ENCODE peak calls at places on chromosomes 5 and 9, in seven cellular contexts. One of them, this sample, is unnamed.

GRCh38 chr9:35951736-35952135 is 6.2 kb downstream of the OR2S2 start:
- DNase-seq in COR-L47: no peak
- DNase-seq in fibroblast of the aortic adventitia: peak; percentile 80
- DNase-seq in choroid plexus epithelial cell: peak; percentile 58
- DNase-seq in activated CD4-positive, alpha-beta T cell treated with anti-CD3 and anti-CD28 coated beads, Interleukin-2, amount 10 ng/mL, durations not matched to agents 7 days and 5 days: no peak
- DNase-seq in C1 segment of cervical spinal cord: no peak
- DNase-seq in stimulated activated CD4-positive, alpha-beta T cell treated with anti-CD3 and anti-CD28 coated beads, Interleukin-12 subunit alpha, Interleukin-12 subunit beta, amount 100 ng/mL, for 24 hours: no peak
- DNase-seq in this sample: peak; percentile 66

GRCh38 chr5:96157841-96158291 is 196.2 kb upstream of the ELL2 start:
- DNase-seq in COR-L47: no peak
- DNase-seq in fibroblast of the aortic adventitia: no peak
- DNase-seq in choroid plexus epithelial cell: no peak
- DNase-seq in activated CD4-positive, alpha-beta T cell treated with anti-CD3 and anti-CD28 coated beads, Interleukin-2, amount 10 ng/mL, durations not matched to agents 7 days and 5 days: no peak
- DNase-seq in C1 segment of cervical spinal cord: no peak
- DNase-seq in stimulated activated CD4-positive, alpha-beta T cell treated with anti-CD3 and anti-CD28 coated beads, Interleukin-12 subunit alpha, Interleukin-12 subunit beta, amount 100 ng/mL, for 24 hours: no peak
- DNase-seq in this sample: no peak

GRCh38 chr9:104971521-104971920 is 43.6 kb upstream of the ABCA1 start:
- DNase-seq in COR-L47: no peak
- DNase-seq in fibroblast of the aortic adventitia: no peak
- DNase-seq in choroid plexus epithelial cell: no peak
- DNase-seq in activated CD4-positive, alpha-beta T cell treated with anti-CD3 and anti-CD28 coated beads, Interleukin-2, amount 10 ng/mL, durations not matched to agents 7 days and 5 days: no peak
- DNase-seq in C1 segment of cervical spinal cord: no peak
- DNase-seq in stimulated activated CD4-positive, alpha-beta T cell treated with anti-CD3 and anti-CD28 coated beads, Interleukin-12 subunit alpha, Interleukin-12 subunit beta, amount 100 ng/mL, for 24 hours: no peak
- DNase-seq in this sample: no peak

GRCh38 chr9:94945191-94946144 is 219.0 kb downstream of the AOPEP start:
- DNase-seq in COR-L47: no peak
- DNase-seq in fibroblast of the aortic adventitia: peak; percentile 84
- DNase-seq in choroid plexus epithelial cell: peak; percentile 87
- DNase-seq in activated CD4-positive, alpha-beta T cell treated with anti-CD3 and anti-CD28 coated beads, Interleukin-2, amount 10 ng/mL, durations not matched to agents 7 days and 5 days: no peak
- DNase-seq in C1 segment of cervical spinal cord: no peak
- DNase-seq in stimulated activated CD4-positive, alpha-beta T cell treated with anti-CD3 and anti-CD28 coated beads, Interleukin-12 subunit alpha, Interleukin-12 subunit beta, amount 100 ng/mL, for 24 hours: no peak
- DNase-seq in this sample: peak; percentile 87

GRCh38 chr5:127170918-127171600 is 97.8 kb upstream of the C5orf63 start:
- DNase-seq in COR-L47: no peak
- DNase-seq in fibroblast of the aortic adventitia: no peak
- DNase-seq in choroid plexus epithelial cell: no peak
- DNase-seq in activated CD4-positive, alpha-beta T cell treated with anti-CD3 and anti-CD28 coated beads, Interleukin-2, amount 10 ng/mL, durations not matched to agents 7 days and 5 days: no peak
- DNase-seq in C1 segment of cervical spinal cord: no peak
- DNase-seq in stimulated activated CD4-positive, alpha-beta T cell treated with anti-CD3 and anti-CD28 coated beads, Interleukin-12 subunit alpha, Interleukin-12 subunit beta, amount 100 ng/mL, for 24 hours: no peak
- DNase-seq in this sample: no peak

GRCh38 chr5:58019614-58020013 is 440.3 kb downstream of the PLK2 start:
- DNase-seq in COR-L47: no peak
- DNase-seq in fibroblast of the aortic adventitia: peak; percentile 39
- DNase-seq in choroid plexus epithelial cell: no peak
- DNase-seq in activated CD4-positive, alpha-beta T cell treated with anti-CD3 and anti-CD28 coated beads, Interleukin-2, amount 10 ng/mL, durations not matched to agents 7 days and 5 days: no peak
- DNase-seq in C1 segment of cervical spinal cord: no peak
- DNase-seq in stimulated activated CD4-positive, alpha-beta T cell treated with anti-CD3 and anti-CD28 coated beads, Interleukin-12 subunit alpha, Interleukin-12 subunit beta, amount 100 ng/mL, for 24 hours: no peak
- DNase-seq in this sample: peak; percentile 14

GRCh38 chr9:87109182-87109581 is 161.9 kb upstream of the GAS1 start:
- DNase-seq in COR-L47: no peak
- DNase-seq in fibroblast of the aortic adventitia: peak; percentile 25
- DNase-seq in choroid plexus epithelial cell: peak; percentile 45
- DNase-seq in activated CD4-positive, alpha-beta T cell treated with anti-CD3 and anti-CD28 coated beads, Interleukin-2, amount 10 ng/mL, durations not matched to agents 7 days and 5 days: no peak
- DNase-seq in C1 segment of cervical spinal cord: no peak
- DNase-seq in stimulated activated CD4-positive, alpha-beta T cell treated with anti-CD3 and anti-CD28 coated beads, Interleukin-12 subunit alpha, Interleukin-12 subunit beta, amount 100 ng/mL, for 24 hours: no peak
- DNase-seq in this sample: peak; percentile 40

GRCh38 chr9:130857864-130858730 is 23.0 kb downstream of the ABL1 start:
- DNase-seq in COR-L47: no peak
- DNase-seq in fibroblast of the aortic adventitia: peak; percentile 97
- DNase-seq in choroid plexus epithelial cell: peak; percentile 90
- DNase-seq in activated CD4-positive, alpha-beta T cell treated with anti-CD3 and anti-CD28 coated beads, Interleukin-2, amount 10 ng/mL, durations not matched to agents 7 days and 5 days: no peak
- DNase-seq in C1 segment of cervical spinal cord: no peak
- DNase-seq in stimulated activated CD4-positive, alpha-beta T cell treated with anti-CD3 and anti-CD28 coated beads, Interleukin-12 subunit alpha, Interleukin-12 subunit beta, amount 100 ng/mL, for 24 hours: no peak
- DNase-seq in this sample: peak; percentile 93

GRCh38 chr5:36305571-36306326 is 4.0 kb upstream of the RANBP3L start:
- DNase-seq in COR-L47: peak; percentile 42
- DNase-seq in fibroblast of the aortic adventitia: peak; percentile 71
- DNase-seq in choroid plexus epithelial cell: peak; percentile 75
- DNase-seq in activated CD4-positive, alpha-beta T cell treated with anti-CD3 and anti-CD28 coated beads, Interleukin-2, amount 10 ng/mL, durations not matched to agents 7 days and 5 days: peak; percentile 15
- DNase-seq in C1 segment of cervical spinal cord: no peak
- DNase-seq in stimulated activated CD4-positive, alpha-beta T cell treated with anti-CD3 and anti-CD28 coated beads, Interleukin-12 subunit alpha, Interleukin-12 subunit beta, amount 100 ng/mL, for 24 hours: no peak
- DNase-seq in this sample: peak; percentile 62

GRCh38 chr5:143968071-143968878 is 156.3 kb downstream of the HMHB1 start:
- DNase-seq in COR-L47: no peak
- DNase-seq in fibroblast of the aortic adventitia: peak; percentile 87
- DNase-seq in choroid plexus epithelial cell: peak; percentile 78
- DNase-seq in activated CD4-positive, alpha-beta T cell treated with anti-CD3 and anti-CD28 coated beads, Interleukin-2, amount 10 ng/mL, durations not matched to agents 7 days and 5 days: peak; percentile 34
- DNase-seq in C1 segment of cervical spinal cord: no peak
- DNase-seq in stimulated activated CD4-positive, alpha-beta T cell treated with anti-CD3 and anti-CD28 coated beads, Interleukin-12 subunit alpha, Interleukin-12 subunit beta, amount 100 ng/mL, for 24 hours: no peak
- DNase-seq in this sample: peak; percentile 94

GRCh38 chr9:93094294-93095204 is 1.5 kb upstream of the CARD19 start:
- DNase-seq in COR-L47: no peak
- DNase-seq in fibroblast of the aortic adventitia: no peak
- DNase-seq in choroid plexus epithelial cell: no peak
- DNase-seq in activated CD4-positive, alpha-beta T cell treated with anti-CD3 and anti-CD28 coated beads, Interleukin-2, amount 10 ng/mL, durations not matched to agents 7 days and 5 days: no peak
- DNase-seq in C1 segment of cervical spinal cord: peak; percentile 63
- DNase-seq in stimulated activated CD4-positive, alpha-beta T cell treated with anti-CD3 and anti-CD28 coated beads, Interleukin-12 subunit alpha, Interleukin-12 subunit beta, amount 100 ng/mL, for 24 hours: no peak
- DNase-seq in this sample: no peak